ENCODE peak calls at places on chromosomes 6 and 20, in four cellular contexts. S is stimulated activated CD4-positive, alpha-beta T cell treated with anti-CD3 and anti-CD28 coated beads, Interleukin-1b, Interleukin-23, amount 100 ng/mL, for 24 hours; Q is fibroblast of villous mesenchyme; A is HFFc6. F is an unnamed sample.

GRCh38 chr6:44129841-44130322 is 2.5 kb downstream of the TMEM63B start:
- DNase-seq in S (no peak), Q (no peak), A (no peak), F (no peak)

GRCh38 chr6:7107578-7108195 is at the start of gene RREB1:
- DNase-seq in S (peak), Q (peak), A (peak), F (peak)

GRCh38 chr20:33569290-33570094 is 79.6 kb downstream of the CBFA2T2 start:
- DNase-seq in S (no peak), Q (no peak), A (no peak), F (no peak)

GRCh38 chr20:10313701-10314100 is 95.1 kb downstream of the SNAP25 start:
- DNase-seq in S (no peak), Q (no peak), A (no peak), F (no peak)

GRCh38 chr20:62837790-62838458 is 21.1 kb downstream of the COL9A3 start:
- DNase-seq in S (no peak), Q (peak), A (no peak), F (no peak)

GRCh38 chr6:66361886-66362285 is 654.9 kb upstream of the EYS start:
- DNase-seq in S (no peak), Q (no peak), A (no peak), F (no peak)

GRCh38 chr6:159655409-159655988 is 37.5 kb downstream of the SOD2 start:
- DNase-seq in S (no peak), Q (no peak), A (no peak), F (no peak)

GRCh38 chr6:161455848-161456247 is 182.0 kb upstream of the AGPAT4 start:
- DNase-seq in S (no peak), Q (no peak), A (no peak), F (no peak)

GRCh38 chr6:42441661-42442081 is 10.1 kb downstream of the TRERF1 start:
- DNase-seq in S (no peak), Q (peak), A (no peak), F (peak)

GRCh38 chr6:30821862-30822784 is 62.2 kb upstream of the DDR1 start:
- DNase-seq in S (no peak), Q (peak), A (peak), F (peak)

GRCh38 chr6:159645659-159646058 is 47.4 kb downstream of the SOD2 start:
- DNase-seq in S (no peak), Q (peak), A (no peak), F (peak)

GRCh38 chr6:84976516-84977420 is 212.4 kb upstream of the TBX18 start:
- DNase-seq in S (no peak), Q (peak), A (no peak), F (no peak)

GRCh38 chr6:447381-448165 is 56.0 kb downstream of the IRF4 start:
- DNase-seq in S (no peak), Q (no peak), A (no peak), F (no peak)

GRCh38 chr20:10632681-10633509 is 40.9 kb downstream of the JAG1 start:
- DNase-seq in S (no peak), Q (no peak), A (no peak), F (no peak)

GRCh38 chr20:22305391-22305790 is 279.0 kb downstream of the FOXA2 start:
- DNase-seq in S (no peak), Q (no peak), A (no peak), F (no peak)

GRCh38 chr20:48748556-48748955 is 79.2 kb downstream of the PREX1 start:
- DNase-seq in S (no peak), Q (no peak), A (no peak), F (no peak)

GRCh38 chr6:125101656-125102055 is 51.9 kb upstream of the TPD52L1 start:
- DNase-seq in S (no peak), Q (peak), A (no peak), F (peak)

GRCh38 chr6:169489642-169490408 is 212.0 kb downstream of the WDR27 start:
- DNase-seq in S (no peak), Q (no peak), A (no peak), F (no peak)

GRCh38 chr6:166592818-166593217 is 6.3 kb upstream of the RAMACL start:
- DNase-seq in S (no peak), Q (peak), A (no peak), F (peak)

GRCh38 chr6:37738216-37738615 is 40.5 kb upstream of the MDGA1 start:
- DNase-seq in S (no peak), Q (no peak), A (no peak), F (no peak)

GRCh38 chr20:59831901-59832240 is 101.6 kb downstream of the SYCP2 start:
- DNase-seq in S (no peak), Q (no peak), A (no peak), F (no peak)

GRCh38 chr6:44701637-44702101 is 314.2 kb downstream of the CDC5L start:
- DNase-seq in S (no peak), Q (no peak), A (no peak), F (peak)

GRCh38 chr6:139334791-139335446 is 39.5 kb downstream of the CITED2 start:
- DNase-seq in S (no peak), Q (peak), A (peak), F (peak)

GRCh38 chr20:2386516-2387179 is 5.9 kb downstream of the TGM6 start:
- DNase-seq in S (no peak), Q (peak), A (peak), F (no peak)

GRCh38 chr20:1029980-1030379 is 27.9 kb upstream of the RSPO4 start:
- DNase-seq in S (no peak), Q (no peak), A (no peak), F (no peak)

GRCh38 chr6:168045706-168046620 is 33.0 kb downstream of the FRMD1 start:
- DNase-seq in S (no peak), Q (no peak), A (no peak), F (peak)

GRCh38 chr6:109187399-109188114 is 92.2 kb downstream of the CEP57L1 start:
- DNase-seq in S (peak), Q (peak), A (no peak), F (peak)

GRCh38 chr6:148431413-148431812 is 88.8 kb downstream of the SASH1 start:
- DNase-seq in S (no peak), Q (no peak), A (no peak), F (no peak)